ENCODE peak calls at places on chromosomes 11 and 22, in five cellular contexts. Q, T, V, N and R are unnamed samples.

GRCh38 chr11:61586792-61587430 is 6.0 kb upstream of the SYT7 start:
- DNase-seq in V (no peak), N (no peak), Q (no peak), T (no peak), R (no peak)

GRCh38 chr11:70343631-70344030 is 54.7 kb upstream of the CTTN start:
- DNase-seq in V (no peak), T (no peak), Q (no peak), N (no peak), R (no peak)

GRCh38 chr11:48052183-48053040 is 72.1 kb downstream of the PTPRJ start:
- DNase-seq in V (peak), T (peak), N (no peak), Q (no peak), R (peak)

GRCh38 chr11:77046060-77046501 is 11.9 kb downstream of the B3GNT6 start:
- DNase-seq in Q (no peak), V (peak), T (peak), N (no peak), R (peak)

GRCh38 chr11:28098257-28098656 is 9.7 kb downstream of the KIF18A start:
- DNase-seq in T (no peak), Q (no peak), V (no peak), N (no peak), R (no peak)

GRCh38 chr22:17552737-17553136 is 10.6 kb upstream of the SLC25A18 start:
- DNase-seq in V (no peak), N (no peak), T (no peak), Q (no peak), R (no peak)

GRCh38 chr22:49621601-49622210 is 206.0 kb downstream of the BRD1 start:
- DNase-seq in T (no peak), Q (no peak), V (no peak), N (no peak), R (no peak)

GRCh38 chr22:30438559-30438958 is 13.0 kb downstream of the MTFP1 start:
- DNase-seq in Q (no peak), N (no peak), T (no peak), V (no peak), R (no peak)

GRCh38 chr11:79100093-79100704 is 340.6 kb downstream of the TENM4 start:
- DNase-seq in T (peak), N (no peak), V (peak), Q (no peak), R (peak)

GRCh38 chr11:102620858-102621561 is 4.1 kb downstream of the MMP20 start:
- DNase-seq in Q (no peak), T (no peak), V (peak), N (peak), R (no peak)

GRCh38 chr11:104995001-104995408 is 26.6 kb upstream of the CASP4 start:
- DNase-seq in T (no peak), V (no peak), Q (no peak), N (no peak), R (no peak)

GRCh38 chr11:31655483-31655882 is 145.9 kb downstream of the ELP4 start:
- DNase-seq in V (no peak), Q (no peak), N (no peak), T (peak), R (no peak)

GRCh38 chr22:46538816-46539163 is 1.4 kb upstream of the CELSR1 start:
- DNase-seq in Q (no peak), V (no peak), N (no peak), T (no peak), R (peak)

GRCh38 chr11:38173671-38174070 is 1575.6 kb upstream of the RAG2 start:
- DNase-seq in T (no peak), N (no peak), V (no peak), Q (no peak), R (no peak)

GRCh38 chr11:113831314-113831713 is 44.1 kb downstream of the USP28 start:
- DNase-seq in T (no peak), Q (no peak), V (no peak), N (no peak), R (no peak)

GRCh38 chr11:73759520-73760065 is 1.3 kb downstream of the RAB6A start:
- DNase-seq in N (no peak), T (peak), V (peak), Q (no peak), R (peak)
- TF ChIP-seq CTCF in N (peak), T (peak), V (peak), Q (no peak), R (no peak)

DNA sequence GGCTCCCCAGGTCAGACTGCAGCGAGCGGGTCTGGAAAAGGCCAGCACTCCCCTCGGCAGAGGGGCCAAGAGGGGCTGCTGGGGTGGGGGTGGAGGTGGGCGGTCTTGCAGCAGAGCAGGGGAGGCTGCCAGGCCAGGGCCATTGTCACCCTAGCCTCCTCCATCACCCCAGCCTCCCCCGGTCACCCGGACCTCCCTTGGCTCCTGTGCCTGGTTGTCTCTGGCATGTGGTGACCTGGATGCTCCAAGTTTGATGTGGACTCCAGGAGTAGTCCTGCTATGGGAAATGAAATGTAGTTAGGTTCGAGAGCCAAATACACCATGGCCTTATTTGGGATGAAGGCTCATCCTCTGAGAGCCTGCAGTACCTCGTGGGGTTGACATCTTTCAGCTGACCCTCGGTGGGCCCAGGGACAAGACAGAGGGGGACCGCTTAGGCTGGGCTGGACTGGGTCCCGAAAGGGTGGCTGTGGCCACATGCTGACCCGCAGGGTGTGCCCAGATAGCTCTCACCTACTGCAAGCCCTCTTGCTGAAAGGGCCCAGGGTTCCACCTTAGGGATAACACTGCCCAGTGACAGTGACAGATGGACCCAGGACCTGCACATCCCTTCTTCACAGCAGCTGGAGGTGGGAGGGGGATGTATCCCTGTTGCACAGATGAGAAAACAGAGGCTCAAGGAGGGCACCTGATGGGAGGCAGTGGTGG is 24.1 kb downstream of the MRGPRD start:
- DNase-seq in N (no peak), T (no peak), Q (no peak), V (no peak), R (no peak)
- TF ChIP-seq CTCF in N (no peak), T (no peak), Q (no peak), V (no peak), R (no peak)

DNA sequence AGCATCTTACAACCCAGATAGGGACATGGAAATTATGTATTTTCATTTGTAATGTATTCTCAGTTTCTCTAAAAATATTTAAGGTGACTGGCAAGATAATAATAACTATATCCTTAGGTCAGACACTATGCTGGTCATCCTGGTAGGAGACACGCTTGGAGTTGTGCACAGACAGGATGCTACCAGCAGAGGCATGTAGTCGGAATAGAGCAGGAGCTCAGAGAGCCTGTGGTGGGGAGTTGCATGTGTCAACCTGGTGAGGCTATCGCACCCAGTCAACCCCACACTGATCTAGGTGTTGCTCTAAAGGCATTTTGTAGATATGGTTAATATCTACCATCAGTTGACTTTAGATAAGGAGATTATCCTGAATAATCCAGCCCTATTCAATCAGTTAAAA is 318.5 kb downstream of the MIAT start:
- DNase-seq in T (no peak), Q (no peak), N (no peak), V (no peak), R (no peak)
- TF ChIP-seq CTCF in T (no peak), Q (no peak), N (no peak), V (no peak), R (no peak)

GRCh38 chr11:63572026-63572688 is 9.0 kb upstream of the PLAAT2 start:
- DNase-seq in T (no peak), Q (no peak), V (peak), N (no peak), R (no peak)

GRCh38 chr11:63569570-63569969 is 6.4 kb upstream of the PLAAT2 start:
- DNase-seq in Q (no peak), N (no peak), V (no peak), T (no peak), R (no peak)

GRCh38 chr11:63574856-63575602 is 11.8 kb upstream of the PLAAT2 start:
- DNase-seq in V (no peak), T (no peak), N (peak), Q (peak), R (no peak)

GRCh38 chr11:63573881-63574855 is 11.0 kb upstream of the PLAAT2 start:
- DNase-seq in V (peak), N (peak), Q (peak), T (peak), R (peak)
- TF ChIP-seq CTCF in V (peak), N (no peak), Q (peak), T (no peak), R (no peak)

GRCh38 chr11:41613321-41613720 is 153.9 kb upstream of the LRRC4C start:
- DNase-seq in Q (no peak), V (no peak), T (no peak), N (no peak), R (no peak)

DNA sequence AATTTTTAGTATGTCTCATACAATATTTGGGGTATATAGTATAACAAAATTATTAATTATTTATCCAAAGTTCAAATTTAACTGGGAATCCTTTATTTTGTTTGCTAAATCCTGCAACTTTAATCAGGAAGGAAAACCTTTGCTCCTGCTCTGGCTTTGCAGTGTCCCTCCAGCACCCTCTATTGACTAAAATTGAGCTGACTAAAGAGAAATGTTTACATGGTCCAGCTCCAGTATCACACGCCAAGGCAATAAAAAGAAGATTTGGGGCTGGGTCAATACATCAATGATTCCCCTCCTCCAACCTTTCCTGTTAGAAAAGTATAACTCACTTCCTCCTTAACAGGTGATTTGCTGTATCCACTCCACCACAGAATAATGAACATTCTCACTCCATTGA is 153.0 kb upstream of the LRRC4C start:
- DNase-seq in T (no peak), N (no peak), Q (no peak), V (no peak), R (no peak)
- TF ChIP-seq CTCF in T (no peak), N (no peak), Q (no peak), V (no peak), R (no peak)

GRCh38 chr22:35324762-35325161 is 25.1 kb downstream of the TOM1 start:
- DNase-seq in N (no peak), V (no peak), Q (no peak), T (no peak), R (no peak)

GRCh38 chr22:35323305-35323704 is 23.6 kb downstream of the TOM1 start:
- DNase-seq in V (no peak), N (no peak), Q (no peak), T (no peak), R (no peak)

GRCh38 chr22:35322893-35323292 is 23.2 kb downstream of the TOM1 start:
- DNase-seq in N (no peak), V (no peak), T (no peak), Q (no peak), R (no peak)

GRCh38 chr22:35325209-35325608 is 25.5 kb downstream of the TOM1 start:
- DNase-seq in N (no peak), V (no peak), Q (no peak), T (no peak), R (no peak)

GRCh38 chr22:35324067-35324466 is 24.4 kb downstream of the TOM1 start:
- DNase-seq in T (no peak), N (no peak), Q (no peak), V (no peak), R (no peak)
- TF ChIP-seq CTCF in T (no peak), N (no peak), Q (no peak), V (no peak), R (no peak)

DNA sequence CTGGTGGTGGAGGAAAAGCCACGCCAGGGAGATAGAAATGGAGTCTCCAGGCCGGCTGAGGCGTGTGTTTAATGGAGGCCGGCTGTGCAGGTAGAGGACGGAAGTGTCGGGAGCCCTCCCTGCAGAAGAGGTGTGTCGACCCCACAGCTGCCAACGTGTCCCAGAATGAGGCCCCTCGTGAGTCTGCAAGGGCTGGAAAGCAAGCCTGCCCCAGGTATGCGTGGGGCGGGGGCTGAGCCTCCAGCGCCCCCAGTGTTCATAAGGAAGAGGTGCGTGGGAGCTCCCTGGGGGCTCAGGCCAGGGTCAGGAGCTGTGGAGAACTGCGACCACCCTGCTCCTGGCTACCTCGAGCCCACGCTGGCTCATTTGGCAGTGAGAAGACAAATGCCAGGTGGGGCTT is 38.0 kb upstream of the JAM3 start:
- DNase-seq in T (no peak), N (no peak), V (no peak), Q (no peak), R (no peak)
- TF ChIP-seq CTCF in T (no peak), N (no peak), V (peak), Q (no peak), R (peak)

DNA sequence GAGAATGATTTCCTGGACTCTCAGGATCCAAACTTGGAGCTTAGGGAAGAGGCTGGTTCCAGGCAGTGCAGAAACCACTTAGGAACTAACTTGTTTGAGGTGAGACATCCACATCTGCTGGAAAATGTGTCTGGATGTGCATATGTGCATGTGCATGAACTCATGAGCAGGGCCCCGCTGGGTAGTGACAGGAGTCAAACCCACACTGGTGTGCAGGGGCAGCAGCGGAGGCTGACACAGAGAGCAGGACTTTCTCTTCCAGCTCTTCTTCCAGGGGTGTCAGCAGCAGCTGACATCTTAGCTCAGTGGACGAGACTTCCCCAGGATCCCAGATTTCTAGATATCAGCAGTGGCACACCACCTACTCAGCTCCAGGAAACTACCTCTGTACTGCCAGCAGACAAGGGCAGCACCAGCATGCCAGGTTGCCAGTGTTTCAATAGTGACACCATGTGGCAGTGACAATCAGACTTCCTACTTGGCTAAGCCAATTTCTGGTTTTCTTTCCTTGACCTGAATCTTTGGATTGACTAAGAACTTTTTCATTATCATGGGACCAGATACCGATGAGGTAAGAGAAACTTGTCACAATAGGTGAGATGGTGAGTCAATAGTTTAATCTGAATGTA is 227.5 kb upstream of the ZC3H12C start:
- DNase-seq in Q (no peak), N (no peak), T (no peak), V (no peak), R (peak)
- TF ChIP-seq CTCF in Q (no peak), N (no peak), T (no peak), V (no peak), R (no peak)